ENCODE peak calls at places on chromosomes 13 and 19, in four cellular contexts. Z is SK-N-SH, I is fibroblast of lung, J is PC-3. N is an unnamed sample. For H3K4me1 and H3K36me3, the result is how much of the 10 kb centered on the place peaks cover.

GRCh38 chr13:109145631-109146030 is 516.2 kb downstream of the MYO16 start:
- DNase-seq in Z (peak), I (peak), J (peak), N (peak)

GRCh38 chr13:95784161-95784880 is 107.4 kb downstream of the DNAJC3 start:
- DNase-seq in J (peak), I (peak), Z (no peak), N (peak)

GRCh38 chr19:6223461-6224307 is 56.1 kb downstream of the MLLT1 start:
- DNase-seq in I (no peak), Z (no peak), J (no peak), N (no peak)

GRCh38 chr19:55118401-55118991 is 1.1 kb upstream of the PPP1R12C start:
- DNase-seq in J (no peak), I (no peak), Z (no peak), N (no peak)

GRCh38 chr13:89294115-89294867 is 1623.1 kb downstream of the SLITRK5 start:
- DNase-seq in J (no peak), Z (no peak), I (no peak), N (no peak)

GRCh38 chr13:113535381-113535781 is 44.9 kb upstream of the DCUN1D2 start:
- DNase-seq in Z (no peak), I (no peak), J (no peak), N (no peak)

GRCh38 chr19:7941895-7942596 is 1.4 kb downstream of the TIMM44 start:
- DNase-seq in I (no peak), J (no peak), Z (no peak), N (no peak)

GRCh38 chr13:45299194-45299593 is 41.8 kb downstream of the TPT1 start:
- DNase-seq in I (peak), J (peak), Z (no peak), N (no peak)

GRCh38 chr19:28023064-28023463 is 1189.9 kb downstream of the UQCRFS1 start:
- DNase-seq in I (peak), J (no peak), Z (no peak), N (peak)

GRCh38 chr19:41555752-41556151 is 20.2 kb upstream of the CEACAM21 start:
- DNase-seq in Z (no peak), I (no peak), J (no peak), N (no peak)
- H3K4me1 ChIP-seq in Z (under half), I (under half), J (under half), N (under half)

DNA sequence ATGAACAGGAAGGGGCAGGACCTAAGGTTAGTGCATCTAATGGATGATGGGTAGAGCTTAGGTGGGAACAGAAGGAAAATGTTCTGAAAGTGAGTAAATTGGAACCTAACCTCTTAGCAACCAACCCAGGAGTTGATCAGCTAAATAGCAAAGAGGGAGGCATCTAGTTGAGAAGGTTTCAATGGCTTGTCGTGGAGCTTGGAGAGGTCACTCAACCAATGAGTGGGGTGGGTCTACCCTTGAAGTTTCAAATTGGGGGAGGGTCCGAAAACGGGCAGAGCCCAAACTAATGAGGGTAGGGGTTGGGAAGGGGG is 5.7 kb upstream of the SHKBP1 start:
- DNase-seq in J (no peak), I (no peak), Z (no peak), N (no peak)
- H3K9ac ChIP-seq in J (no peak), I (no peak), Z (no peak), N (no peak)

GRCh38 chr19:38842439-38843174 is 7.2 kb downstream of the HNRNPL start:
- DNase-seq in J (no peak), Z (no peak), I (no peak), N (no peak)
- H3K36me3 ChIP-seq in J (half or more), Z (half or more), I (half or more), N (half or more)

DNA sequence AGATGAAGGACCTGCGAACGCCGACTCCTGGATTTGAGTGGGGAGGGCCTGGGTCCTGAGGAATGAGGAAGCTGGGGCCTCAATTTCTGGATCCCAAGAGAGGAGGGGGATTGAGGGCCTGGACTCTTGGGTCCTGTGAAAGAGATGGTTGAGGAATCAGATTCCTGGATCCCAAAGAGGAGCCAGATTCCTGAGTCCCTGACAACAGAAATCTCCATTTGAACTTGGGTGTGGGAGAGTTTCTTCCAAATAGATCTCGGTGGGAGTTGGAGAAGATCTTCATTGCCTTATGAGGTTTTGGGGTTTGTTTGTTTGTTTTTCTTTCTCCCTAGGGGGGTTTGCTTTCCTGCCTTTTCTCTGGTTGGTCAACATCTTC is 624 bp downstream of the PSENEN start:
- DNase-seq in I (no peak), Z (no peak), J (no peak), N (no peak)
- H3K4me1 ChIP-seq in I (under half), Z (under half), J (under half), N (under half)

GRCh38 chr13:48593551-48593950 is 60.2 kb upstream of the CYSLTR2 start:
- DNase-seq in J (no peak), I (no peak), Z (no peak), N (no peak)

GRCh38 chr13:48591889-48592725 is 59.2 kb upstream of the RCBTB2 start:
- DNase-seq in I (no peak), J (no peak), Z (no peak), N (no peak)

GRCh38 chr13:48596128-48596429 is 57.6 kb upstream of the CYSLTR2 start:
- DNase-seq in I (no peak), J (no peak), Z (no peak), N (no peak)

GRCh38 chr13:48594080-48594815 is 59.5 kb upstream of the CYSLTR2 start:
- DNase-seq in J (no peak), Z (no peak), I (no peak), N (no peak)

DNA sequence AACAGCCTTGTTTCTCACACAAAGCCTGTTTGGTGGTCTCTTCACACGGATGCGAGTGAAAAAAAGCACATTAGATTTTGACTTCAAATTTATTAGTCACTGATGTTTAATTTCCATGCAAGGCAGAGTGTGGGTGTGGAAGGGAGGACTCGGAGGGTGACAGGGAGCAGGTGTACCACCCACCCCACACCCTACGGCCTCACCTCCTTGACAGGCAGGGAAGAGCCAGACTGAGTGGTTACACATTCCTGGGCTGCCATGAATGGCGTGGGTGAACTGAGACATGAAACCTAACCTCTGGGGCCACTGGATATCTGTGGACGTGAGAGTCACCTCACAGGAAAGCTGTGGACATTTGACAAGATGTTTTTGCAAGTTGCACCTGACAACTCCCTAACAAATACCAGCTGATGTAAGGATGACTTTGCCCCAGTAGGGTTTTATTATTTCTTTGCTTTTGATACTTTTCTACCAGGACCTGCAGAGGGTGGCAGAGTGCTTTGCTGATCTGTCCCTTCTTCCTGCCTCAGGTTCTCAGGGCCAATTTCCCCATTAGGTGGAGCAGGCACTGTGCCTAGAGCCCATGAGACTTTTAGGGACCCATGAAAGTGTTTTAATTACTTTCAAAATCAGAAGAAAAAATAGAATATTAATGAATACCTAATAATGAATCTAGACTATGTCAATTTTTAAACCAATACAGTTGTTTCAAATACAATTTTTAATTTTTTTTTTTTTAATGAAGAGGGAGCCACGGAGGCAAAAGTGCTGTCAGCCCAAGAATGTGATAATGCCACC is 58.2 kb upstream of the CYSLTR2 start:
- DNase-seq in I (peak), J (peak), Z (peak), N (peak)
- H3K9ac ChIP-seq in I (no peak), J (no peak), Z (no peak), N (no peak)

GRCh38 chr19:12077375-12077774 is 12.8 kb downstream of the ZNF844 start:
- DNase-seq in I (no peak), J (no peak), Z (no peak), N (no peak)
- H3K36me3 ChIP-seq in I (under half), J (half or more), Z (under half), N (half or more)

GRCh38 chr13:51249254-51249653 is 27.1 kb downstream of the FAM124A start:
- DNase-seq in J (peak), I (peak), Z (no peak), N (no peak)

GRCh38 chr13:51245583-51245982 is 23.4 kb downstream of the FAM124A start:
- DNase-seq in Z (no peak), I (no peak), J (no peak), N (no peak)

GRCh38 chr13:51244637-51245405 is 22.6 kb downstream of the FAM124A start:
- DNase-seq in Z (no peak), J (no peak), I (no peak), N (no peak)

GRCh38 chr13:51246005-51246404 is 23.8 kb downstream of the FAM124A start:
- DNase-seq in J (no peak), Z (peak), I (no peak), N (no peak)

DNA sequence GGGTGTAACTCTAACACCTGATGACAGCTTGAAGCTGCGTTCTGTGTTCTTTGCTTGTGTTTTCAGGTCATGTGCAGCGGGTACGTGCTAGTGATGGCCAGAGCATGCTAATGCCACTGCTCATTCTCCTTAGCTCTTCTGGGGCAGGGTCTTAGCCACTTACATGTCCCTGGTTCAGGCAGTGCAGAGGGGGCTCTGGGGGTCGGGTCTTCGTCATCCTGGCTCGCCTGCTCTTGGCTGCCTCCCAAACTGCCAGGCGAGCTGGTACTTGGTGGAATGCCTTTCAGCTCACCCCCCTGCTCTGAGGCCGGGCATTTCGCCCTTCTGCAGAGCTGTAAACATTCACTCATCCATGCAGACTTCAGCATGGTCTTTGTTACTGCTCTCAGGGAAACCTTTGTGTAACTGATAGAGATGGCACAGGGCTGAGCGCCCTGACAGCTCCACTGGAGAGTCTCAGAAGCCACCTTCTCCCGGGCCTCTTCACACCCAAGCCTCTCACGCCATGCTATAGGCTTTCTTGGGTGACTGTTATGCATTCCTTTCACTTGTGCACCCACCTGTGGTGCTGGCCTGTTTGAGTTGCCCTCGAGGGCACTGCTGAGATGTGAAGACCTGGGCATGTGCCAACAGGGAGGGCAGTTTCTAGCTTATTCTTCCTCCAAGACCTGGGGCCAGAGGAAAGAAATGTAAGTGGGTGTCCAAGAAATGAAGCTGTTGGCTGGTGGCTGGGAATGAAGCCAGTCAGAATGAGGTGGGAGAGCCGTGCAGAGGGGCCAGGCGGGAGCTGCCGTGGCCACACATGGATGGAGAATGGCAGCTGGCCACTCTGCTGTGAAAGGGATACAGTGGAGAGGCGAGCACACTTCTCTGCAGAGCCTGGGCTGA is 24.5 kb downstream of the FAM124A start:
- DNase-seq in J (no peak), I (no peak), Z (peak), N (no peak)
- H3K4me1 ChIP-seq in J (under half), I (under half), Z (under half), N (under half)

GRCh38 chr19:1267441-1268391 is 1.4 kb upstream of the CIRBP start:
- DNase-seq in Z (no peak), I (peak), J (no peak), N (no peak)
- H3K9ac ChIP-seq in Z (peak), I (peak), J (no peak), N (peak)

DNA sequence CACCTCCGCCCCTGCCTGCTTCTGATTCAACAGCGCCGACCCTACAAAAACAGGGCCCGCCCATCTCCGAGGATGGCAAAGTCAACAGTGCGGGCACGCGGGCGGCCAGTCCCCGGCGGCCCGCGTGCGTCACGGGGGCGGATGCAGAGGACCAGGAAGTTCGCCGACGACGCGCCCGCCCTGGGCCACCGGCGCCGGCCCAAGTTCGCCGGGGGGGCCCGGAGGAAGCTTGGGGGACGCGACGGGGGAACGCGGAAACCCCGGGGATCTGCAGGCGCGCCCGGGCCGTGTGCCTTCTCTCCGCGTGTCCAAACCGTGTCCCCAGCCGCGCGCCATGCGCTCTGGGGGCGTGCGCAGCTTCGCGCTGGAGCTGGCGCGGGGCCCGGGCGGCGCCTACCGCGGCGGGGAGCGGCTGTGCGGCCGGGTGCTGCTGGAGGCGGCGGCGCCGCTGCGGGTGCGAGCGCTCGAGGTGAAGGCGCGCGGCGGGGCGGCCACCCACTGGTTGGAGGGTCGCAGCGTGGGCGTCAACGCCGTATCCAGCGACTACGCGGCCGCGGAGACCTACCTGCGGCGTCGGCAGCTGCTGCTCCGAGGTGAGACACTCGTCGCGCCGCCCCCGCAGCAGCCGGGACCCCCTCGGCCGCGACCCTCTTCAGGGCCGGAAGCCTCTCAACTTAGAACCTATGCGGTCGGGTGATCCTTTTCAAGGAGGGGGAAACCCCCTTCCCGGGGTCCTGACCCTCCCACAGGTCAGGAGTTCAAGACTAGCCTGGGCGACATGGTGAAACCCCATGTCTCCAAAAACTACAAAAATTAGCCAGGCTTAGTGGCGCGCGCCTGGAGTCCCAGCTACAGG is 6.8 kb upstream of the ARRDC2 start:
- DNase-seq in J (peak), I (peak), Z (peak), N (peak)
- H3K36me3 ChIP-seq in J (under half), I (under half), Z (under half), N (under half)

DNA sequence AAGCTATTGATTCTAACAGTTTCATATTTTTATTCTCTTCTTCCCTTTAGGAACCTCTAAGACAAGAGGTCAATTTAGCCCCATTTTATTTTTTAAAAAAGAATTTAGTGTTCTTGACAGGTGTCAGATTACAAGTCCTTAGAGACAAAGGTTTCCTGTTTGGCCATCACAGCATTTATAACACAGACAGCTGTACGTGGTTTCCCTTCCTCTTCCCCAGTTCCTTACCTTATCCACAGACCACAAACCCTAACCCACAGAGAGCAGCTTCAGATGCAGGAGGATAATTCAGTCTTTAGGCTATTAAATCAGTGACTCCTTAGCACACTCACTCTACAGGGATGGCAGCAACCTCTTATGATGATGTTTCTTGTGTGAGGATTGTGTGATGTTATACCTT is 1210.1 kb downstream of the DIAPH3 start:
- DNase-seq in Z (no peak), I (peak), J (no peak), N (no peak)
- H3K4me1 ChIP-seq in Z (under half), I (under half), J (under half), N (under half)

N was measured in adipocyte.